ENCODE peak calls at places on chromosomes 11 and 22, in nine cellular contexts. U, G, Q, D, V, W, R, J and B are unnamed samples.

GRCh38 chr22:37334859-37335818 is 52.8 kb downstream of the CYTH4 start:
- DNase-seq in U (no peak), G (no peak), Q (peak), D (no peak), V (no peak), W (peak), R (no peak), J (peak), B (no peak)

GRCh38 chr11:34149786-34150185 is 44.4 kb downstream of the NAT10 start:
- DNase-seq in U (no peak), G (no peak), Q (peak), D (no peak), V (no peak), W (peak), R (no peak), J (peak), B (no peak)

GRCh38 chr11:73597340-73597955 is 464 bp downstream of the FAM168A start:
- DNase-seq in U (no peak), G (no peak), Q (no peak), D (no peak), V (no peak), W (no peak), R (no peak), J (peak), B (no peak)

GRCh38 chr22:44916281-44917231 is 93.2 kb downstream of the PHF21B start:
- DNase-seq in U (no peak), G (no peak), Q (no peak), D (no peak), V (peak), W (no peak), R (no peak), J (no peak), B (peak)

GRCh38 chr11:34134765-34135164 is 29.3 kb downstream of the NAT10 start:
- DNase-seq in U (no peak), G (no peak), Q (no peak), D (no peak), V (no peak), W (no peak), R (no peak), J (no peak), B (no peak)

GRCh38 chr22:45574069-45574703 is 71.5 kb downstream of the FBLN1 start:
- DNase-seq in U (no peak), G (no peak), Q (no peak), D (no peak), V (no peak), W (no peak), R (no peak), J (no peak), B (no peak)

GRCh38 chr11:86627776-86628455 is 44.5 kb downstream of the ME3 start:
- DNase-seq in U (no peak), G (no peak), Q (no peak), D (peak), V (peak), W (no peak), R (no peak), J (peak), B (no peak)

GRCh38 chr11:79482800-79483199 is 42.0 kb upstream of the TENM4 start:
- DNase-seq in U (no peak), G (no peak), Q (no peak), D (no peak), V (no peak), W (no peak), R (no peak), J (no peak), B (no peak)

GRCh38 chr11:102341844-102342318 is 5.1 kb upstream of the BIRC2 start:
- DNase-seq in U (peak), G (peak), Q (peak), D (peak), V (peak), W (peak), R (peak), J (peak), B (peak)

GRCh38 chr11:11113676-11114075 is 239.4 kb downstream of the CSNK2A3 start:
- DNase-seq in U (no peak), G (no peak), Q (no peak), D (no peak), V (no peak), W (no peak), R (no peak), J (no peak), B (no peak)

GRCh38 chr11:128593281-128593680 is 5.9 kb upstream of the ETS1 start:
- DNase-seq in U (no peak), G (no peak), Q (peak), D (no peak), V (no peak), W (no peak), R (no peak), J (no peak), B (no peak)

GRCh38 chr11:117862019-117862725 is 14.3 kb downstream of the FXYD6 start:
- DNase-seq in U (no peak), G (no peak), Q (no peak), D (no peak), V (no peak), W (no peak), R (no peak), J (no peak), B (peak)
- H3K4me3 ChIP-seq in U (no peak), G (no peak), Q (no peak), D (no peak), V (peak), W (no peak), R (no peak), J (no peak), B (no peak)

GRCh38 chr11:440065-441042 is 1.5 kb downstream of the ANO9 start:
- DNase-seq in U (no peak), G (no peak), Q (peak), D (no peak), V (no peak), W (peak), R (peak), J (peak), B (no peak)

GRCh38 chr11:439315-440064 is 2.3 kb downstream of the ANO9 start:
- DNase-seq in U (no peak), G (no peak), Q (no peak), D (no peak), V (no peak), W (no peak), R (no peak), J (no peak), B (no peak)

GRCh38 chr11:441418-442274 is at the start of gene ANO9:
- DNase-seq in U (peak), G (no peak), Q (no peak), D (no peak), V (no peak), W (no peak), R (peak), J (peak), B (no peak)

GRCh38 chr11:442611-443081 is 835 bp upstream of the ANO9 start:
- DNase-seq in U (no peak), G (no peak), Q (no peak), D (no peak), V (no peak), W (no peak), R (no peak), J (peak), B (no peak)

DNA sequence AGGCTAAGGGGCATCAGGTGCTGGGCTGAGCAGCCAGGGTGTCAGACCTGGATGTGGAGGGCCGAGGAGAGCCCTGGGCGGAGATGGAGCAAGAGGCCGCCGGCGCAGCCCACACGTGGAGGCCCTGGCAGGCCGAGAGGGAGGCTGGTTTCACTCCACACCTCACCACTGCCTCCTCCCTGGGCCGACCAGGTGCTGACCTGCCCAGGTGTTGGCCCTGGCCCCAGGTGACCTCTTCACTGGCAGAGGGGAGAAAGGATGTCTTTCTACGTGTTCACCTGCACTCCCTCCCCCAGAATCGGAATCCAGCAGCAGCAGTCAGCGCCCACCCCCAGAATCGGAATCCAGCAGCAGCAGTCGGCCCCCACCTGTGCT is 781 bp downstream of the ANO9 start:
- DNase-seq in U (no peak), G (no peak), Q (no peak), D (no peak), V (no peak), W (no peak), R (no peak), J (peak), B (no peak)
- H3K4me3 ChIP-seq in U (peak), G (peak), Q (no peak), D (no peak), V (no peak), W (no peak), R (peak), J (no peak), B (no peak)

DNA sequence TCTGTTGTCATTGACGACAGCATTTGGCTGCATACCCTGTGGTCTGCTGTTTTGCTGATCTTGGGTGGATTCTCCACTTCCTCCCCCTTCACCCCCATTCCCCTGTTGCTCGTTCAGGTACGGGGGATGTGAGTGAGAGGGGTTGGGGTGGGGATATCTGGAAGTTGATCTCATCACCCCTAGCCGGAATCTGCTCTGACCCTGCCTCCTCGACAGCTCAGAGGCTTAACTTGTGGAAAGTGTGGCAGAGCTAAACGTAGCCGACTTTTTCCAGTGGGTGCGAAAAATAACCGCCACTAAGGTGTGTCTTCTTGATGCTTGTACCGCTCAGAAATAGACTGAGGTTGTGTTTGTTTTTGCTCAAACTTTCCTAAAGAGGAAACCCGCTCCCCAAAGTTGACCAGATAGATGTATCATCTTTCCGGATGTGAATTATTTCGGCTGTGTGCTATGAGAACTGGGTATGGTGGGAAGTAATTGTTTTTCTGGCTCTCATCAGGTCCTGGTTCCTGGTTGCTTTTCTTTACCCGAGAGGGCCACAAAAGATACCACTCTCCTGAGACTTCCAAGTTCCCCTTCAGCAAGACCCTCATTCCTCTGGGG is 6.6 kb downstream of the ZBTB16 start:
- DNase-seq in U (no peak), G (no peak), Q (no peak), D (no peak), V (no peak), W (no peak), R (no peak), J (no peak), B (peak)
- H3K4me3 ChIP-seq in U (no peak), G (no peak), Q (no peak), D (peak), V (peak), W (no peak), R (no peak), J (no peak), B (peak)

GRCh38 chr11:62752994-62753735 is 795 bp downstream of the ZBTB3 start:
- DNase-seq in U (no peak), G (no peak), Q (no peak), D (no peak), V (no peak), W (no peak), R (no peak), J (no peak), B (no peak)

GRCh38 chr11:62752177-62752785 is 1.7 kb downstream of the ZBTB3 start:
- DNase-seq in U (no peak), G (no peak), Q (no peak), D (no peak), V (no peak), W (no peak), R (no peak), J (no peak), B (no peak)

GRCh38 chr11:62755086-62755615 is 1.2 kb upstream of the ZBTB3 start:
- DNase-seq in U (no peak), G (no peak), Q (no peak), D (no peak), V (no peak), W (no peak), R (no peak), J (no peak), B (no peak)

GRCh38 chr11:62753736-62754603 is at the start of gene ZBTB3:
- DNase-seq in U (peak), G (peak), Q (peak), D (peak), V (peak), W (peak), R (peak), J (peak), B (peak)

GRCh38 chr11:62757846-62758788 is 3.3 kb upstream of the POLR2G start:
- DNase-seq in U (no peak), G (no peak), Q (no peak), D (no peak), V (no peak), W (no peak), R (no peak), J (no peak), B (no peak)
- H3K4me3 ChIP-seq in U (no peak), G (no peak), Q (no peak), D (no peak), V (no peak), W (no peak), R (no peak), J (no peak), B (no peak)

GRCh38 chr22:42418811-42419243 is 13.4 kb downstream of the NFAM1 start:
- DNase-seq in U (no peak), G (no peak), Q (no peak), D (no peak), V (no peak), W (peak), R (no peak), J (no peak), B (no peak)

GRCh38 chr22:42414565-42415298 is 17.5 kb downstream of the NFAM1 start:
- DNase-seq in U (no peak), G (no peak), Q (no peak), D (no peak), V (no peak), W (peak), R (no peak), J (no peak), B (no peak)

GRCh38 chr22:42416671-42417230 is 15.5 kb downstream of the NFAM1 start:
- DNase-seq in U (no peak), G (no peak), Q (no peak), D (no peak), V (no peak), W (no peak), R (no peak), J (no peak), B (no peak)

GRCh38 chr22:42417645-42418303 is 14.4 kb downstream of the NFAM1 start:
- DNase-seq in U (no peak), G (no peak), Q (no peak), D (no peak), V (no peak), W (no peak), R (no peak), J (no peak), B (no peak)

GRCh38 chr22:42419328-42419881 is 12.8 kb downstream of the NFAM1 start:
- DNase-seq in U (no peak), G (no peak), Q (no peak), D (no peak), V (no peak), W (no peak), R (no peak), J (no peak), B (no peak)
- H3K4me3 ChIP-seq in U (no peak), G (no peak), Q (no peak), D (no peak), V (no peak), W (no peak), R (no peak), J (no peak), B (no peak)

GRCh38 chr11:125955856-125956255 is 10.0 kb downstream of the VSIG10L2 start:
- DNase-seq in U (no peak), G (no peak), Q (no peak), D (no peak), V (no peak), W (no peak), R (no peak), J (no peak), B (no peak)
- H3K4me3 ChIP-seq in U (no peak), G (no peak), Q (no peak), D (no peak), V (no peak), W (no peak), R (no peak), J (no peak), B (no peak)

GRCh38 chr22:38986629-38987028 is 4.5 kb downstream of the APOBEC3B start:
- DNase-seq in U (no peak), G (no peak), Q (no peak), D (no peak), V (no peak), W (no peak), R (no peak), J (no peak), B (no peak)
- H3K4me3 ChIP-seq in U (no peak), G (no peak), Q (no peak), D (no peak), V (no peak), W (no peak), R (no peak), J (no peak), B (no peak)

DNA sequence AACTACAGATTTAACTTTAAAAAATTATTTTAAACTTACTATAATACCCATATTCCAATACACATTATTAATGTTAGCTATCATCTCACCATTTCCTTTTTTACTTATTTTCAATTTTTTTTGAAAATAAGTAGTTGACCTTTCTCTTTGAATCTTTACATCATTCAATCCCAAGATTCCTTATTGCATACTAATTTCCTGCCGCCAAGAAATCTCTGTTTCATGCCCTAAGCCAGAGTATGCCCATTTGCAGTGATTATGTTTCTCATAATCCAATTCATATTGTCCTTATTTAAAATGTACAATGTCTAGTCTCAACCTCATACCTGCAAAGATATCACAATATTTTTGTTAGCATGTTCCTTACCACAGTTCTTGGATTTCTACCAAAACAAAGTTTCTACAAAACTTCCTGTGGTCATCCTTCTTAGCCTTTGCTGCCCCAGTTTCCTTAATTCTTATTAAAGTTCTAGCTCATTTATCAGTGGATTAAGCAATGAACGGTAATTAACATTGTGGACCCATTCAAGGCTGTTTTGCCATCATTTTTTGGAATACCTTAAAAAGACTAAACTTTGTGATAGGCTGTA is 75.3 kb downstream of the CD44 start:
- DNase-seq in U (no peak), G (no peak), Q (no peak), D (no peak), V (no peak), W (no peak), R (no peak), J (no peak), B (no peak)
- H3K4me3 ChIP-seq in U (no peak), G (no peak), Q (no peak), D (no peak), V (no peak), W (no peak), R (no peak), J (no peak), B (no peak)

GRCh38 chr11:66106786-66107599 is 36.9 kb downstream of the PACS1 start:
- DNase-seq in U (no peak), G (no peak), Q (peak), D (no peak), V (no peak), W (no peak), R (no peak), J (no peak), B (no peak)

GRCh38 chr11:66104057-66104638 is 34.1 kb downstream of the PACS1 start:
- DNase-seq in U (no peak), G (no peak), Q (no peak), D (no peak), V (no peak), W (no peak), R (no peak), J (no peak), B (no peak)

GRCh38 chr11:66100272-66101037 is 30.4 kb downstream of the PACS1 start:
- DNase-seq in U (peak), G (no peak), Q (no peak), D (peak), V (peak), W (no peak), R (peak), J (peak), B (peak)

GRCh38 chr11:66101055-66101454 is 31.0 kb downstream of the PACS1 start:
- DNase-seq in U (no peak), G (no peak), Q (no peak), D (no peak), V (no peak), W (no peak), R (no peak), J (no peak), B (no peak)
- H3K4me3 ChIP-seq in U (peak), G (no peak), Q (no peak), D (no peak), V (no peak), W (no peak), R (no peak), J (no peak), B (no peak)